ENCODE peak calls at places on chromosome 1, in five cellular contexts. One of them, this sample, is unnamed.

GRCh38 chr1:227299238-227299637 is 19.1 kb downstream of the CDC42BPA start:
- DNase-seq in H9: no peak
- DNase-seq in neuronal stem cell: no peak
- DNase-seq in mesenchymal stem cell: peak
- DNase-seq in H1: no peak
- DNase-seq in this sample: peak

GRCh38 chr1:28456078-28456477 is 49.8 kb upstream of the RCC1 start:
- DNase-seq in H9: no peak
- DNase-seq in neuronal stem cell: no peak
- DNase-seq in mesenchymal stem cell: peak
- DNase-seq in H1: no peak
- DNase-seq in this sample: peak

GRCh38 chr1:198620951-198621824 is 17.7 kb upstream of the PTPRC start:
- DNase-seq in H9: no peak
- DNase-seq in neuronal stem cell: no peak
- DNase-seq in mesenchymal stem cell: no peak
- DNase-seq in H1: no peak
- DNase-seq in this sample: peak

GRCh38 chr1:220881918-220882891 is 3.0 kb downstream of the HLX start:
- DNase-seq in H9: peak
- DNase-seq in neuronal stem cell: no peak
- DNase-seq in mesenchymal stem cell: peak
- DNase-seq in H1: peak
- DNase-seq in this sample: peak

GRCh38 chr1:172359531-172359991 is 60.9 kb upstream of the C1orf105 start:
- DNase-seq in H9: no peak
- DNase-seq in neuronal stem cell: no peak
- DNase-seq in mesenchymal stem cell: peak
- DNase-seq in H1: no peak
- DNase-seq in this sample: no peak

GRCh38 chr1:34034029-34034428 is 131.0 kb downstream of the CSMD2 start:
- DNase-seq in H9: no peak
- DNase-seq in neuronal stem cell: no peak
- DNase-seq in mesenchymal stem cell: no peak
- DNase-seq in H1: no peak
- DNase-seq in this sample: no peak

GRCh38 chr1:178796013-178796412 is 71.0 kb downstream of the RALGPS2 start:
- DNase-seq in H9: no peak
- DNase-seq in neuronal stem cell: no peak
- DNase-seq in mesenchymal stem cell: no peak
- DNase-seq in H1: no peak
- DNase-seq in this sample: no peak

GRCh38 chr1:52157582-52157981 is 15.7 kb downstream of the ZFYVE9 start:
- DNase-seq in H9: no peak
- DNase-seq in neuronal stem cell: no peak
- DNase-seq in mesenchymal stem cell: no peak
- DNase-seq in H1: no peak
- DNase-seq in this sample: peak

GRCh38 chr1:25572708-25573590 is 29.5 kb downstream of the LDLRAP1 start:
- DNase-seq in H9: peak
- DNase-seq in neuronal stem cell: no peak
- DNase-seq in mesenchymal stem cell: peak
- DNase-seq in H1: peak
- DNase-seq in this sample: peak

GRCh38 chr1:53367503-53368313 is 39.8 kb upstream of the LRP8 start:
- DNase-seq in H9: peak
- DNase-seq in neuronal stem cell: no peak
- DNase-seq in mesenchymal stem cell: no peak
- DNase-seq in H1: peak
- DNase-seq in this sample: no peak

GRCh38 chr1:167105841-167106461 is 12.1 kb downstream of the STYXL2 start:
- DNase-seq in H9: no peak
- DNase-seq in neuronal stem cell: no peak
- DNase-seq in mesenchymal stem cell: no peak
- DNase-seq in H1: no peak
- DNase-seq in this sample: no peak

GRCh38 chr1:248183996-248184395 is 9.4 kb downstream of the OR2M2 start:
- DNase-seq in H9: no peak
- DNase-seq in neuronal stem cell: no peak
- DNase-seq in mesenchymal stem cell: no peak
- DNase-seq in H1: no peak
- DNase-seq in this sample: no peak

GRCh38 chr1:1213919-1214599 is at the start of gene TNFRSF4:
- DNase-seq in H9: no peak
- DNase-seq in neuronal stem cell: no peak
- DNase-seq in mesenchymal stem cell: no peak
- DNase-seq in H1: no peak
- DNase-seq in this sample: no peak
- H2BK12ac ChIP-seq in H9: no peak
- H2BK12ac ChIP-seq in neuronal stem cell: peak
- H2BK12ac ChIP-seq in mesenchymal stem cell: no peak
- H2BK12ac ChIP-seq in H1: no peak
- H2BK12ac ChIP-seq in this sample: no peak

DNA sequence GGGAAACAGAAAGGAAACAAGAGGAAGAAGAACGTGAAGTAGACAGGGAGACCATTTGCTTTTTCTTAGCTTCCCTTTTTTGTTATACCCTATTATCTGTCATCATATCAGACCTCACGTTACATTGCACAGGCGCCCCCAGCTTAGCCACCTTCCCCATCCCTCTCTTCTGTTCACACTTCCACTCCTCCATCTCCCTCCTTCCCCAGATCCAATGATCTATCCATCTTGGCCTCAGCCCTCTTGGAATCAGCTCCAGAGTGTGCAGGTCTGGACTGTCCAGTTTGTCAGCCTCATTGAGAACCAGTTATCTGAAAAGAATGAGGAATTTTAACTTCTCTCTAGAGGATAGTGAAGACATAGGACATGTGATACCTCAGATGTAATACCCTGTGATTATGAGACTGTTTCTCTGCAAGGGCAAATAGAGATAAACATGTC is 101.1 kb upstream of the ERRFI1 start:
- DNase-seq in H9: no peak
- DNase-seq in neuronal stem cell: no peak
- DNase-seq in mesenchymal stem cell: peak
- DNase-seq in H1: no peak
- DNase-seq in this sample: peak
- H3K14ac ChIP-seq in H9: no peak
- H3K14ac ChIP-seq in neuronal stem cell: no peak
- H3K14ac ChIP-seq in mesenchymal stem cell: no peak
- H3K14ac ChIP-seq in H1: no peak
- H3K14ac ChIP-seq in this sample: no peak

GRCh38 chr1:152218762-152219436 is 5.1 kb downstream of the HRNR start:
- DNase-seq in H9: no peak
- DNase-seq in neuronal stem cell: no peak
- DNase-seq in mesenchymal stem cell: no peak
- DNase-seq in H1: no peak
- DNase-seq in this sample: no peak

GRCh38 chr1:152225678-152226077 is 1.7 kb upstream of the HRNR start:
- DNase-seq in H9: no peak
- DNase-seq in neuronal stem cell: no peak
- DNase-seq in mesenchymal stem cell: no peak
- DNase-seq in H1: no peak
- DNase-seq in this sample: no peak

GRCh38 chr1:152224093-152224492 is at the start of gene HRNR:
- DNase-seq in H9: no peak
- DNase-seq in neuronal stem cell: no peak
- DNase-seq in mesenchymal stem cell: no peak
- DNase-seq in H1: no peak
- DNase-seq in this sample: no peak

DNA sequence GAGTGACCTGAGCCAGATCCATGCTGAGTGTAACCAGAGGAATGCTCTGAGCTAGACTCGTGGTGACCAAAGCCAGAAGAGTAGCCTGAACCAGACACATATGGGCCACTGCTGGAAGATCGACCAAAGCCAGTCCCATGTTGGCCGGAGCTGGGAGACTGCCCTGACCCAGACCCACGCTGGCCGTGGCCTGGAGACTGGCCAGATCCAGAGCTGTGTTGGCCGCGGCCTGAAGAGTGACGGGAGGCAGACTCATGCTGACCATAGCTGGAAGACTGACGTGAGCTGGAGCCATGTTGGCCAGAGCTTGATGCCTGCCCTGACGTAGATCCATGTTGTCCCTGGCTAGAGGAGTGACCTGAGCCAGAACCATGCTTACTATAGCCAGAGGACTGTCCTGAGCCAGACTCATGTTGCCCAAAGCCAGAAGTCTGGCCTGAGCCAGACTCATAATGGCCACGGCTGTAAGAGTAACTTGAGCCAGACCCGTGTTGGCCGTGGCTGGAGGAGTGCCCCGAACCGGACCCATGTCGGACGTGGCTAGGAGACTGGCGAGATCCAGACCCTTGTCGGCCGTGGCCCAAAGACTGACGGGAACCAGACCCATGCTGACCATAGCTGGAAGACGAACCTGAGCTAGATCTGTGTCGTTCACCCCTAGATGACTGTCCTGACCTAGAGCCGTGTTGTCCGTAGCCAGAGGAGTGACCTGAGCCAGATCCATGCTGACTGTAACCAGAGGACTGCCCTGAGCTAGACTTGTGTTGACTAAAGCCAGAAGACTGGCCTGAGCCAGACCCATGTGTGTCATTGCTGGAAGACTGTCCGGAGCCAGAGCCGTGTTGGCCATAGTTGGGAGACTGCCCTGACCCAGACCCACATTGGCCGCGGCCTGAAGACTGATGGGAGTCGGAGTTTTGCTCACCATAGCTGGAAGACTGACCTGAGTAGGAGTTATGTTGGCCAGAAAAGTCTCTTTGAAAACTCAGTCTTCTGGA is 3.5 kb downstream of the HRNR start:
- DNase-seq in H9: no peak
- DNase-seq in neuronal stem cell: no peak
- DNase-seq in mesenchymal stem cell: no peak
- DNase-seq in H1: no peak
- DNase-seq in this sample: no peak
- H2BK12ac ChIP-seq in H9: no peak
- H2BK12ac ChIP-seq in neuronal stem cell: no peak
- H2BK12ac ChIP-seq in mesenchymal stem cell: no peak
- H2BK12ac ChIP-seq in H1: no peak
- H2BK12ac ChIP-seq in this sample: no peak

DNA sequence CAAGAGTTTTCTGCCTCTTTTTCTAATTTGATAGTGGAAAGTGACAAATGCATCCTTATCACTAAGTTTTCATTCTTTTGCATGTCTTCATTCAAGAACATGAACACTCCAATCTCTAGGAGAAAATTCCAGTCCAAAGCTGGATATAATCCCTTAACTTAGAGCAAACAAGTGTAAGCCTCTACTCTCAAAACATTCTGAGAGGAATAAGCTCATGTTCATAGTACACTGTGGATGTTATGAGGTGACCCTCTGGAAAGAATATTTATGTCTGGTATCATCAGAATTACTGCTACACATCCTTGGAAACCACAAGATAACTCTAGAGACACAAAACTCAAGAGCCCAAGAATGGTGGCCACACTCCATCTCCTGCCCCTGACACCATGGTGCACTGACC is 15.1 kb downstream of the SIPA1L2 start:
- DNase-seq in H9: no peak
- DNase-seq in neuronal stem cell: no peak
- DNase-seq in mesenchymal stem cell: peak
- DNase-seq in H1: no peak
- DNase-seq in this sample: no peak
- H3K14ac ChIP-seq in H9: no peak
- H3K14ac ChIP-seq in neuronal stem cell: no peak
- H3K14ac ChIP-seq in mesenchymal stem cell: no peak
- H3K14ac ChIP-seq in H1: no peak
- H3K14ac ChIP-seq in this sample: no peak

GRCh38 chr1:5628416-5628815 is 363.8 kb downstream of the NPHP4 start:
- DNase-seq in H9: no peak
- DNase-seq in neuronal stem cell: no peak
- DNase-seq in mesenchymal stem cell: no peak
- DNase-seq in H1: no peak
- DNase-seq in this sample: no peak
- H2BK12ac ChIP-seq in H9: no peak
- H2BK12ac ChIP-seq in neuronal stem cell: no peak
- H2BK12ac ChIP-seq in mesenchymal stem cell: no peak
- H2BK12ac ChIP-seq in H1: no peak
- H2BK12ac ChIP-seq in this sample: no peak

DNA sequence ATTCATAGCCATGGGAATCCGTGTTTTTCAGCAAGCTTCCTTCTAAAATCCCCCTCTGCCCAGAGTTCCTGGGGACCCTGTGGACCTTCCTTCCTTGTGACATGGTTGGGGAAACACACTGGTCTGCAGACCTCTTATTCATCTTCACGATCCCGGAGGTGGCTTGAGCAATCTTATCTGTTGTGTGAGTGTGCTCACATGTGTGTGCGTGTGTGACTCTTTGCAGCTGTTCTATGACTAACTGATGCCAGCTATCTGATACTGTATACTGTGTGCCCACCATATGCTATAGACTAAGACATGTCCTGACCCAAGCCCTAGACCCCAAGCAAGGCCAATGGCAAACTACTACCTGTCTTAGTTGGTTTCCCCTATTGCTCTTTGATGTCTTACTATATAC is 15.7 kb upstream of the IL10 start:
- DNase-seq in H9: no peak
- DNase-seq in neuronal stem cell: no peak
- DNase-seq in mesenchymal stem cell: no peak
- DNase-seq in H1: no peak
- DNase-seq in this sample: no peak
- H3K14ac ChIP-seq in H9: no peak
- H3K14ac ChIP-seq in neuronal stem cell: no peak
- H3K14ac ChIP-seq in mesenchymal stem cell: no peak
- H3K14ac ChIP-seq in H1: no peak
- H3K14ac ChIP-seq in this sample: no peak

GRCh38 chr1:192756847-192757246 is 52.0 kb upstream of the RGS2 start:
- DNase-seq in H9: no peak
- DNase-seq in neuronal stem cell: no peak
- DNase-seq in mesenchymal stem cell: no peak
- DNase-seq in H1: no peak
- DNase-seq in this sample: no peak
- H2BK12ac ChIP-seq in H9: no peak
- H2BK12ac ChIP-seq in neuronal stem cell: no peak
- H2BK12ac ChIP-seq in mesenchymal stem cell: no peak
- H2BK12ac ChIP-seq in H1: no peak
- H2BK12ac ChIP-seq in this sample: no peak

DNA sequence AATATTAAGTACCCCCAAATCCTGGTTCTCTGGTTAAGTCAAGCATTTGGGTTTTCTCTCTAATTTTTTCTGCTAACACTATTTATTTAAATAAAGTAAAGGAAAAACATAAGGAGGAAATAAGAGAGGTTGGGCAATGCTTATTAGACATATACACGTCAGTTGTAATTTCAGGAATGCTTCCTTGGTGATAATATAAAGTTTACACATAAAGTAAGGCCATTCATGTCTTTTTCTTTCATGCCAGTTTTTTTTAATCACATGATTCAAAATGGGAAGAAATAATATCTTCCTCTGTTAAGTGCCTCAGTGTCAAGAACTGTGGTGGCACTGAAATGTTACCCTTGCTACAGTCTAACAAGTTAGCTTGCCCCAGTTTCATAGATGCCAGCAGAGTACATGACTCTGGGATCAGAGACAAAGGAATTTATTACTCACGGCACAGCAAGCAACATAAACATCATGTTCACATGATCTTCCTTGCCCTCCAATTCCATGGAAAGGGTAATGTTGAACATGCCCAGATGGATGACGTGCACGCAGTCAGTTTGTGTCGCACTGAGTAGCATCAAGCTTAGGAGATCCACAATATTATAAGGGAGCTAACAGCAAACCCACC is 184.9 kb downstream of the PLA2G4A start:
- DNase-seq in H9: no peak
- DNase-seq in neuronal stem cell: no peak
- DNase-seq in mesenchymal stem cell: no peak
- DNase-seq in H1: no peak
- DNase-seq in this sample: peak
- H3K14ac ChIP-seq in H9: no peak
- H3K14ac ChIP-seq in neuronal stem cell: no peak
- H3K14ac ChIP-seq in mesenchymal stem cell: no peak
- H3K14ac ChIP-seq in H1: no peak
- H3K14ac ChIP-seq in this sample: no peak

This sample was measured in trophoblast cell.